ENCODE peak calls at places on chromosomes 12 and 14, in eight cellular contexts. F is psoas muscle, Z is fibroblast of mammary gland, R is heart right ventricle, C is H1, T is GM12878, S is dorsolateral prefrontal cortex, J is lower leg skin. A is an unnamed sample.

GRCh38 chr14:96202441-96203094 is 2.1 kb upstream of the BDKRB2 start:
- DNase-seq in J (no peak), R (no peak), C (no peak), F (no peak), T (no peak), Z (no peak), S (no peak), A (no peak)

GRCh38 chr12:110921262-110921661 is 883 bp upstream of the MYL2 start:
- DNase-seq in R (no peak), T (no peak), Z (peak; percentile 73), C (no peak), F (no peak), J (no peak), S (no peak), A (peak; percentile 37)

GRCh38 chr14:64549805-64550538 is at the start of gene PPP1R36:
- DNase-seq in S (no peak), R (peak; percentile 61), J (no peak), C (peak; percentile 74), F (peak; percentile 41), T (no peak), Z (no peak), A (no peak)

GRCh38 chr14:26554069-26554772 is 43.6 kb downstream of the NOVA1 start:
- DNase-seq in F (no peak), T (no peak), S (no peak), J (no peak), C (no peak), Z (peak; percentile 18), R (no peak), A (no peak)

GRCh38 chr12:16165506-16165905 is 112.0 kb downstream of the SLC15A5 start:
- DNase-seq in R (no peak), S (no peak), T (no peak), C (no peak), J (peak; percentile 39), F (peak; percentile 40), Z (peak; percentile 78), A (peak; percentile 75)

GRCh38 chr12:31702047-31702446 is 26.8 kb downstream of the AMN1 start:
- DNase-seq in R (no peak), J (no peak), S (no peak), C (no peak), Z (peak; percentile 46), F (no peak), T (no peak), A (peak; percentile 53)

GRCh38 chr12:10965511-10965910 is 21.2 kb downstream of the TAS2R50 start:
- DNase-seq in S (no peak), F (no peak), R (no peak), Z (peak; percentile 24), T (no peak), C (no peak), J (no peak), A (no peak)

GRCh38 chr14:87386453-87386980 is 606.5 kb downstream of the GALC start:
- DNase-seq in F (no peak), R (no peak), S (no peak), Z (no peak), T (no peak), J (no peak), C (no peak), A (no peak)

GRCh38 chr14:71733210-71733883 is 198.9 kb upstream of the RGS6 start:
- DNase-seq in Z (peak; percentile 50), R (no peak), T (no peak), F (no peak), J (no peak), C (no peak), S (no peak), A (peak; percentile 61)

GRCh38 chr12:97837401-97837800 is 374.8 kb downstream of the RMST start:
- DNase-seq in R (no peak), T (no peak), S (no peak), J (no peak), Z (peak; percentile 84), C (no peak), F (no peak), A (no peak)

GRCh38 chr14:63840981-63841380 is 11.8 kb upstream of the SYNE2 start:
- DNase-seq in T (no peak), S (no peak), C (peak; percentile 89), R (peak; percentile 35), F (peak; percentile 19), Z (no peak), J (no peak), A (no peak)

GRCh38 chr12:91846466-91847055 is 299.1 kb downstream of the BTG1 start:
- DNase-seq in R (no peak), Z (no peak), J (no peak), T (no peak), F (no peak), C (no peak), S (no peak), A (no peak)

GRCh38 chr12:4685317-4685716 is 34.9 kb upstream of the GALNT8 start:
- DNase-seq in R (no peak), F (no peak), T (no peak), Z (no peak), J (no peak), S (no peak), C (no peak), A (no peak)

GRCh38 chr12:120230326-120230973 is 29.5 kb upstream of the RPLP0 start:
- DNase-seq in T (no peak), R (peak; percentile 64), S (no peak), J (no peak), F (peak; percentile 88), Z (peak; percentile 94), C (peak; percentile 83), A (peak; percentile 96)

GRCh38 chr12:22986997-22987396 is 362.0 kb downstream of the ETNK1 start:
- DNase-seq in T (no peak), C (no peak), J (no peak), R (no peak), F (no peak), S (no peak), Z (peak; percentile 31), A (no peak)

GRCh38 chr12:6839482-6840201 is 1.1 kb upstream of the GNB3 start:
- DNase-seq in F (no peak), R (no peak), T (no peak), Z (no peak), S (no peak), J (no peak), C (no peak), A (no peak)

GRCh38 chr14:50944647-50945413 is 547 bp upstream of the PYGL start:
- DNase-seq in J (peak; percentile 57), R (peak; percentile 43), Z (peak; percentile 55), T (no peak), F (peak; percentile 58), S (no peak), C (no peak), A (peak; percentile 51)

GRCh38 chr14:61642246-61642982 is 52.9 kb upstream of the HIF1A start:
- DNase-seq in C (no peak), Z (peak; percentile 89), T (no peak), F (no peak), R (no peak), S (no peak), J (no peak), A (peak; percentile 43)

GRCh38 chr12:113591480-113591971 is 119.9 kb upstream of the LHX5 start:
- DNase-seq in F (no peak), J (no peak), Z (no peak), S (no peak), T (no peak), C (peak; percentile 62), R (no peak), A (no peak)

GRCh38 chr12:80939231-80939950 is 1.7 kb upstream of the LIN7A start:
- DNase-seq in T (no peak), S (no peak), R (no peak), F (no peak), Z (peak; percentile 22), C (no peak), J (no peak), A (no peak)
- H3K4me3 ChIP-seq in T (no peak overlapping the region), S (no peak overlapping the region), R (peak overlapping the region; percentile 81), F (no peak overlapping the region), Z (no peak overlapping the region), C (no peak overlapping the region), J (no peak overlapping the region), A (no peak overlapping the region)

GRCh38 chr14:75158843-75159614 is 17.4 kb downstream of the TMED10 start:
- DNase-seq in F (no peak), R (no peak), Z (peak; percentile 19), S (no peak), T (peak; percentile 41), C (no peak), J (no peak), A (no peak)

GRCh38 chr14:75163677-75164076 is 12.7 kb downstream of the TMED10 start:
- DNase-seq in C (no peak), J (no peak), R (no peak), Z (no peak), F (no peak), S (no peak), T (no peak), A (no peak)

GRCh38 chr14:75164809-75165208 is 11.6 kb downstream of the TMED10 start:
- DNase-seq in Z (no peak), C (no peak), T (no peak), F (no peak), R (no peak), S (no peak), J (no peak), A (no peak)

GRCh38 chr14:75165586-75166391 is 10.6 kb downstream of the TMED10 start:
- DNase-seq in T (no peak), C (no peak), F (no peak), S (peak; percentile 75), J (no peak), Z (no peak), R (no peak), A (no peak)

GRCh38 chr14:75162631-75163030 is 13.8 kb downstream of the TMED10 start:
- DNase-seq in R (no peak), C (no peak), F (no peak), T (no peak), J (no peak), S (no peak), Z (no peak), A (no peak)
- H3K4me3 ChIP-seq in R (no peak overlapping the region), C (no peak overlapping the region), F (no peak overlapping the region), T (no peak overlapping the region), J (no peak overlapping the region), S (no peak overlapping the region), Z (no peak overlapping the region), A (no peak overlapping the region)

GRCh38 chr12:47808049-47808448 is 11.7 kb downstream of the HDAC7 start:
- DNase-seq in J (no peak), T (peak; percentile 43), S (no peak), Z (peak; percentile 53), R (peak; percentile 52), C (no peak), F (peak; percentile 69), A (no peak)
- H3K4me3 ChIP-seq in J (no peak overlapping the region), T (peak overlapping the region; percentile 34), S (no peak overlapping the region), Z (no peak overlapping the region), R (peak overlapping the region; percentile 26), C (no peak overlapping the region), F (peak overlapping the region; percentile 36), A (peak overlapping the region; percentile 14)

DNA sequence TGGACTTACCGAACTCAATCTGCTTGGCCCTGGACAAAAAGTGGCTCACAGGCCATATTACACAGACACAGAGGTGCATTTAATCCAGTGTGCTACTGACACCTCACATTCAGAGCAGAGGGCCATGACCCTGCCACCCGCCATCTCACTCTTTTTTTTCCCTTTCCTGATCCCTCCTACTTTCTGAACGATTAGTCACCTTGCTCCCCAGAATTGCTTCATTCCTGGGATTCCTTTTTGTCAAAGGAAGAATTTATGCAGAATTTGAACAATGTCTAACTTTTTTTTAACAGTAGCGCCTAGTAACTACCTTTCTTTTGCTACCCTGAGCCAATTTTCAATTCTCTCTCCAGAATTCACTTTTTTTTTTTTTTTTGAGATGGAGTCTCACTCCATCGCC is 4.6 kb downstream of the PKP2 start:
- DNase-seq in T (no peak), F (no peak), J (no peak), R (no peak), Z (no peak), S (no peak), C (no peak), A (peak; percentile 7)
- H3K4me3 ChIP-seq in T (no peak overlapping the region), F (no peak overlapping the region), J (no peak overlapping the region), R (no peak overlapping the region), Z (no peak overlapping the region), S (no peak overlapping the region), C (no peak overlapping the region), A (no peak overlapping the region)